ENCODE peak calls at places on chromosome 19, in nine cellular contexts. A, C, G, D, X, E, H, R and U are unnamed samples.
A peak's percentile ranks its signal among the peaks of the same experiment; 100 is the strongest.

GRCh38 chr19:29479941-29480340 is 45.9 kb upstream of the VSTM2B start:
- DNase-seq in X (no peak), H (no peak), R (no peak), G (no peak), A (no peak), E (no peak), D (no peak), C (no peak), U (peak; percentile 17)

GRCh38 chr19:4691383-4691782 is 21.2 kb upstream of the MYDGF start:
- DNase-seq in R (no peak), X (peak; percentile 47), H (no peak), A (no peak), D (no peak), G (no peak), E (no peak), C (peak; percentile 66), U (no peak)

GRCh38 chr19:4267101-4267900 is 11.8 kb upstream of the SHD start:
- DNase-seq in R (peak; percentile 52), H (peak; percentile 16), E (no peak), D (peak; percentile 85), A (peak; percentile 45), X (no peak), C (peak; percentile 72), G (peak; percentile 60), U (peak; percentile 85)

GRCh38 chr19:18649371-18650047 is 12.7 kb downstream of the KLHL26 start:
- DNase-seq in H (no peak), X (no peak), A (no peak), E (peak; percentile 21), D (peak; percentile 89), G (peak; percentile 30), C (peak; percentile 89), R (no peak), U (peak; percentile 93)

GRCh38 chr19:29583196-29584006 is 22.7 kb upstream of the POP4 start:
- DNase-seq in G (peak; percentile 44), C (no peak), R (peak; percentile 22), X (no peak), D (no peak), A (no peak), H (no peak), E (no peak), U (no peak)

GRCh38 chr19:53991224-53992113 is at the start of gene CACNG6:
- DNase-seq in C (no peak), A (no peak), D (no peak), X (no peak), G (no peak), H (no peak), R (no peak), E (no peak), U (no peak)

GRCh38 chr19:35123573-35123972 is 8.0 kb downstream of the FXYD3 start:
- DNase-seq in A (no peak), C (peak; percentile 76), H (no peak), X (no peak), G (no peak), E (peak; percentile 54), R (no peak), D (no peak), U (no peak)

GRCh38 chr19:35715355-35715809 is 2.4 kb upstream of the KMT2B start:
- DNase-seq in R (no peak), H (no peak), G (no peak), E (no peak), A (no peak), X (peak; percentile 8), D (peak; percentile 83), C (no peak), U (no peak)

GRCh38 chr19:35712910-35713845 is 4.6 kb upstream of the KMT2B start:
- DNase-seq in A (peak; percentile 52), D (no peak), G (peak; percentile 22), C (no peak), E (no peak), R (no peak), H (no peak), X (no peak), U (no peak)

GRCh38 chr19:48644839-48645651 is 942 bp downstream of the CA11 start:
- DNase-seq in D (peak; percentile 89), H (peak; percentile 63), X (peak; percentile 81), A (peak; percentile 65), R (peak; percentile 45), C (peak; percentile 79), G (peak; percentile 71), E (peak; percentile 54), U (peak; percentile 91)

GRCh38 chr19:34350161-34350561 is 14.8 kb upstream of the GPI start:
- DNase-seq in A (peak; percentile 71), H (no peak), D (no peak), X (no peak), R (no peak), G (peak; percentile 36), C (no peak), E (no peak), U (peak; percentile 36)

GRCh38 chr19:40466219-40467006 is at the start of gene SPTBN4:
- DNase-seq in H (no peak), A (peak; percentile 63), E (no peak), C (peak; percentile 60), D (peak; percentile 89), G (no peak), R (no peak), X (no peak), U (peak; percentile 85)

GRCh38 chr19:6374179-6374709 is 1.5 kb downstream of the PSPN start:
- DNase-seq in R (no peak), C (no peak), X (peak; percentile 31), G (no peak), D (peak; percentile 88), E (no peak), H (no peak), A (no peak), U (no peak)

GRCh38 chr19:4591296-4591695 is 31.8 kb upstream of the SEMA6B start:
- DNase-seq in X (no peak), R (no peak), E (no peak), A (no peak), G (no peak), H (no peak), C (no peak), D (no peak), U (no peak)

GRCh38 chr19:15812059-15812722 is 3.3 kb downstream of the OR10H1 start:
- DNase-seq in A (peak; percentile 35), R (no peak), E (no peak), G (no peak), X (no peak), H (no peak), C (no peak), D (no peak), U (no peak)

GRCh38 chr19:17448190-17448967 is at the start of gene TMEM221:
- DNase-seq in A (peak; percentile 47), X (peak; percentile 62), G (no peak), C (peak; percentile 68), R (no peak), D (peak; percentile 77), H (no peak), E (no peak), U (peak; percentile 87)

GRCh38 chr19:9857920-9858746 is 23.0 kb downstream of the PIN1 start:
- DNase-seq in D (peak; percentile 71), E (no peak), C (peak; percentile 19), H (no peak), R (no peak), A (no peak), X (no peak), G (no peak), U (no peak)

GRCh38 chr19:38650180-38650775 is 2.8 kb downstream of the ACTN4 start:
- DNase-seq in A (no peak), X (no peak), G (no peak), D (no peak), H (no peak), R (no peak), C (no peak), E (no peak), U (no peak)

GRCh38 chr19:3095375-3096191 is 1.4 kb downstream of the GNA11 start:
- DNase-seq in D (peak; percentile 77), G (no peak), E (no peak), H (peak; percentile 15), X (peak; percentile 69), A (peak; percentile 85), R (no peak), C (no peak), U (no peak)

GRCh38 chr19:15464394-15465385 is at the start of gene RASAL3:
- DNase-seq in E (no peak), D (peak; percentile 92), A (peak; percentile 48), G (no peak), X (no peak), H (no peak), R (no peak), C (no peak), U (no peak)

GRCh38 chr19:10662384-10663251 is 8.5 kb downstream of the ILF3 start:
- DNase-seq in A (no peak), C (peak; percentile 16), H (no peak), G (peak; percentile 63), D (no peak), R (no peak), X (no peak), E (no peak), U (no peak)

GRCh38 chr19:8206147-8207087 is 2.8 kb upstream of the CERS4 start:
- DNase-seq in R (no peak), E (no peak), H (peak; percentile 65), C (no peak), G (no peak), X (no peak), D (no peak), A (no peak), U (no peak)

GRCh38 chr19:3692141-3693029 is 7.9 kb downstream of the PIP5K1C start:
- DNase-seq in D (no peak), X (no peak), C (no peak), G (no peak), E (no peak), R (no peak), A (peak; percentile 33), H (no peak), U (no peak)

GRCh38 chr19:46176116-46176860 is 28.2 kb downstream of the IGFL2 start:
- DNase-seq in X (no peak), G (no peak), H (no peak), A (no peak), C (no peak), E (no peak), D (no peak), R (no peak), U (no peak)